ENCODE peak calls at places on chromosomes 16 and 17, in eight cellular contexts. G, Z, X, S, P, Y, O and N are unnamed samples.

GRCh38 chr17:82529914-82530300 is 10.4 kb downstream of the FOXK2 start:
- DNase-seq in Y (no peak), Z (no peak), P (no peak), S (no peak), G (no peak), X (no peak), O (no peak), N (no peak)

GRCh38 chr16:4714996-4715395 is 19.1 kb downstream of the ANKS3 start:
- DNase-seq in P (no peak), Z (no peak), G (no peak), S (no peak), O (no peak), Y (no peak), X (no peak), N (no peak)

GRCh38 chr17:32100971-32101631 is 41.2 kb upstream of the RHOT1 start:
- DNase-seq in P (no peak), Z (no peak), Y (no peak), X (no peak), G (peak; percentile 31), S (no peak), O (no peak), N (no peak)

GRCh38 chr16:66560107-66560506 is 6.1 kb upstream of the CMTM1 start:
- DNase-seq in X (no peak), S (no peak), G (no peak), O (no peak), Y (no peak), Z (no peak), P (no peak), N (no peak)

GRCh38 chr16:3190949-3191353 is 2.9 kb downstream of the OR1F1 start:
- DNase-seq in X (no peak), O (no peak), S (peak; percentile 53), Z (no peak), G (peak; percentile 67), Y (peak; percentile 16), P (no peak), N (no peak)

GRCh38 chr16:23476289-23476688 is 23.3 kb upstream of the COG7 start:
- DNase-seq in P (no peak), X (no peak), Z (no peak), O (no peak), Y (no peak), S (no peak), G (no peak), N (no peak)

GRCh38 chr17:20914658-20915057 is 128.2 kb downstream of the USP22 start:
- DNase-seq in X (no peak), O (no peak), G (no peak), Y (no peak), Z (no peak), S (no peak), P (no peak), N (no peak)

GRCh38 chr17:45110676-45111611 is 21.4 kb downstream of the PLCD3 start:
- DNase-seq in O (peak; percentile 93), Z (no peak), P (no peak), Y (no peak), G (no peak), X (no peak), S (no peak), N (no peak)

GRCh38 chr17:69473801-69474170 is 59.3 kb downstream of the MAP2K6 start:
- DNase-seq in P (no peak), Y (no peak), G (no peak), Z (no peak), O (no peak), X (no peak), S (no peak), N (no peak)

GRCh38 chr17:64343833-64344637 is 46.6 kb downstream of the PECAM1 start:
- DNase-seq in O (peak; percentile 55), X (no peak), P (no peak), Y (peak; percentile 74), Z (no peak), S (no peak), G (no peak), N (peak; percentile 44)

GRCh38 chr17:4444782-4445473 is 11.2 kb downstream of the SPNS3 start:
- DNase-seq in S (peak; percentile 16), G (no peak), O (peak; percentile 70), X (no peak), Z (no peak), Y (no peak), P (peak; percentile 16), N (peak; percentile 84)

GRCh38 chr17:68033636-68034451 is 1.7 kb upstream of the KPNA2 start:
- DNase-seq in Y (peak; percentile 95), O (no peak), G (no peak), S (peak; percentile 17), P (no peak), Z (peak; percentile 30), X (no peak), N (peak; percentile 63)

GRCh38 chr16:48676836-48677235 is 66.9 kb upstream of the N4BP1 start:
- DNase-seq in Z (no peak), X (no peak), G (no peak), P (no peak), O (no peak), Y (no peak), S (no peak), N (no peak)

GRCh38 chr17:57408064-57408811 is 151.9 kb downstream of the MSI2 start:
- DNase-seq in Y (peak; percentile 86), S (no peak), O (no peak), G (no peak), Z (no peak), P (no peak), X (peak; percentile 52), N (no peak)

GRCh38 chr17:37743612-37743874 is 1.3 kb downstream of the HNF1B start:
- DNase-seq in P (no peak), Z (no peak), G (no peak), Y (peak; percentile 88), X (no peak), O (no peak), S (no peak), N (no peak)
- TF ChIP-seq POLR2A in P (no peak), Z (no peak), G (no peak), Y (peak; percentile 55), X (no peak), O (no peak), S (no peak), N (no peak)

GRCh38 chr16:684961-685696 is 995 bp upstream of the JMJD8 start:
- DNase-seq in Y (no peak), Z (no peak), X (no peak), G (no peak), S (peak; percentile 30), P (no peak), O (peak; percentile 32), N (no peak)

GRCh38 chr16:687499-687898 is 2.7 kb downstream of the WDR24 start:
- DNase-seq in Z (no peak), G (no peak), Y (no peak), X (no peak), S (no peak), O (no peak), P (no peak), N (no peak)

GRCh38 chr16:684067-684794 is at the start of gene JMJD8:
- DNase-seq in P (peak; percentile 95), O (peak; percentile 94), X (peak; percentile 100), S (peak; percentile 97), Y (no peak), Z (peak; percentile 93), G (peak; percentile 98), N (no peak)

GRCh38 chr16:685967-686366 is 1.8 kb upstream of the JMJD8 start:
- DNase-seq in P (no peak), Y (peak; percentile 41), X (no peak), G (no peak), O (peak; percentile 39), S (peak; percentile 64), Z (no peak), N (peak; percentile 81)

DNA sequence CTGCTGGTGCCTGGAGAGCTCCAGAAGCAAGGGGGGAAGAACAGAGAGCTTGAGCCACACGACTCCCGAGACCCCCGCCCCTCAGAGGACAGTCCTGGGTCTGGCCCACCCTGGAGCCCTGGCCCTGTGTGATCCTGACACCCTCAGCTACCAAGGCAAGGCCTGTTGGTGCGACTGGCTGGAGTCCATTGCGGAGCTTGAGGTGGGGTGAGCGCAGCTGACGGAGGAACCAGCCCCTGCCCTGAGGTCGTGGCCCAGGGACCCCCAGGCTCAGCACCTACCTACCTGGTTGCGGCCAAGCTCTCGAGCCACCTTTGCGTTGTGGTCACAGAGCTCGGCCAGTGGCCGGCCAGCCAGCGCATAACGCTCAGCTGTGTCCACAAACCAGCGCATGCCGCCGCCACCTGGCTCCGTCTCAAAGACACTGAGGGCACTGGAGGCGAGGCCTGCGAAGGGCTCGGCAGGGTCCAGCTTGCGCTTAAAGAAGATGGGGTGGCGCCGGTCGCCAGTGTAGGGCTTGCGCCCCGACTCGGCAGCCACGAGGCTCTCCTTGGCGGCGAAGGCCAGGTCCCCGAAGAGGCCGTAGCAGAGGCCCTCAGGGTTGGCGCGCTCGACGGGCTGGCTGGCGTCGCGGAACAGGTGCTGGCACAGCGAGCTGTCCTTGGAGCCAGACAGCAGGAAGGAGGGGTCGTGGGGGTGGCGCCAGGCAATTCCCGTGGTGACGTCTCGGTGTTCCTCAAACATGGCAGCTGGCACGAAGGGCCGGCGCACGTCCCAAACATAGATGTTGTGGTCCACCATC is 2.5 kb upstream of the JMJD8 start:
- DNase-seq in X (no peak), Z (no peak), P (no peak), G (no peak), O (no peak), Y (no peak), S (no peak), N (no peak)
- TF ChIP-seq POLR2A in X (no peak), Z (no peak), P (no peak), G (no peak), O (no peak), Y (peak; percentile 13), S (no peak), N (no peak)

DNA sequence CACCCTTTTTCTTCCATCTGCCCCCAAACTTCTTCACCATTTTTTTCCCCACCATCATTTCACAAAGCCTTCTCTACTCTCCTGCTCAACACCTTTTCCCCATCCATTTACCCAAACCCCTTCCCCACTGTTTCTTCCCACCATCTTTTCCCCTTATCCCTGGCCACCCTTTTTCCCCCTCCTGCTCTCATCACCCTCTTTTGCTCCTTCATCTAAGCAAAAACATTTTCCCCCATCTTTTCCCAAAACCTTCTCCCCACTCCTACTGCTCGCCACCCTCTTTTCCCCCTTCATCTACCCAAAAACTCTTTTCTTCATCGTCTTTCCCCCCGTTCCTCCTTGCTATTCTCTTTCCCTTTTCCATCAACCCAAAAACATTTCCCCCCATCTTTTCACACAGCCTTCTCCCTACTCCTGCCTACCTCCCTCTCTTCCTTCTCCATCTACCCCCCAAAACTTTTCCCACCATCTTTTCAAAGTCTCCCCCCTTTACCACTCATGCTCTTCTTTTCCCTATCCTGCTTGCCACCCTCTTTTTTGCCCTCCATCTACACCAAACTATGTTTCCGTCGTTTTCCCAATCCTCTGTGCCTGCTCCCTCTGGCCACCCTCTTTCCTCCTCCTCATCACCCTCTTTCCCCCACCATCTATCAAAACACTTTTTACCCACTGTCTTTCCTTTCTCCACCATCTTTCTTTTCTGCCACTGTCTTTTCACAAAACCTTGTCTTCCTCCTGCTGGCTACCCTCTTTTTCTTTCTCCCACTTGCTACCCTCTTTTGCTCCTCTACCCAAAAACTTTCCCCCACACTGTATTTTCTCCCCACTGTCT is 205.8 kb upstream of the WSB1 start:
- DNase-seq in X (no peak), P (no peak), S (no peak), O (no peak), Y (no peak), G (no peak), Z (no peak), N (no peak)
- TF ChIP-seq POLR2A in X (no peak), P (no peak), S (no peak), O (no peak), Y (no peak), G (no peak), Z (peak; percentile 5), N (no peak)

DNA sequence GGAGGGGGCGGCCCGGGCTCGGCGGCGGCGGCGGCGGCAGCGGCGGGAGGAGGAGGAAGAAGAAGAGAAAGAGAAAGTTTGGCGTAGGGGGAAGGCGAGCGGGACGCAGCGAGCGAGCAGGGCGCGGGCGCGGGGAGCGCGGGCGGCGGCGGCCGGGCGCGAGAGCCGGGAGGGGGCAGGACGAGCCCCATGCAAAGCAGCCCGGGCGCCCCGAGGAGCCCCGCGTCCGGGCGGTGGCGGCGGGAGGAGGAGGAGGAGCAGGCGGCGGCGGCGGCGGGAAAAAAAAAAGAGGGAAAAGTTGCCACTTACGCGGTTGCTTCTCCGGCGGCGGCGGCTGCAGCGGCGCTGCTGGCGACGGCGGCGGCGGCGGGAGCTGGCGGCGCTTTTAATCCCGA is 10.3 kb upstream of the ZFHX3 start:
- DNase-seq in Z (peak; percentile 29), Y (no peak), P (no peak), G (no peak), X (peak; percentile 68), O (no peak), S (peak; percentile 39), N (no peak)
- TF ChIP-seq POLR2A in Z (no peak), Y (no peak), P (no peak), G (no peak), X (no peak), O (no peak), S (no peak), N (peak; percentile 27)